ENCODE peak calls at places on chromosome 15, in six cellular contexts. A is sigmoid colon; I is brain microvascular endothelial cell; N is upper lobe of right lung; W is cardiac muscle cell; C is CD8-positive, alpha-beta memory T cell. T is an unnamed sample.

GRCh38 chr15:85976986-85977385 is 102.7 kb upstream of the AGBL1 start:
- DNase-seq in A (no peak), I (no peak), N (no peak), W (no peak), C (no peak), T (no peak)

GRCh38 chr15:33098082-33099058 is 96.1 kb downstream of the FMN1 start:
- DNase-seq in A (no peak), I (peak), N (no peak), W (no peak), C (no peak), T (no peak)

GRCh38 chr15:86629409-86629808 is 549.7 kb downstream of the AGBL1 start:
- DNase-seq in A (no peak), I (no peak), N (no peak), W (no peak), C (no peak), T (peak)

GRCh38 chr15:65512807-65513416 is 4.6 kb downstream of the DPP8 start:
- DNase-seq in A (peak), I (no peak), N (no peak), W (no peak), C (peak), T (no peak)

GRCh38 chr15:66124626-66125025 is 128.9 kb downstream of the MEGF11 start:
- DNase-seq in A (no peak), I (no peak), N (no peak), W (no peak), C (no peak), T (no peak)

GRCh38 chr15:49831206-49831965 is 210.5 kb downstream of the DTWD1 start:
- DNase-seq in A (peak), I (peak), N (no peak), W (no peak), C (no peak), T (no peak)

GRCh38 chr15:63013052-63013808 is 29.3 kb upstream of the TPM1 start:
- DNase-seq in A (no peak), I (peak), N (no peak), W (no peak), C (no peak), T (no peak)

GRCh38 chr15:62940755-62941361 is 101.7 kb upstream of the TPM1 start:
- DNase-seq in A (peak), I (peak), N (no peak), W (no peak), C (no peak), T (no peak)

GRCh38 chr15:51088585-51088984 is 6.1 kb downstream of the TNFAIP8L3 start:
- DNase-seq in A (no peak), I (no peak), N (no peak), W (no peak), C (no peak), T (no peak)

DNA sequence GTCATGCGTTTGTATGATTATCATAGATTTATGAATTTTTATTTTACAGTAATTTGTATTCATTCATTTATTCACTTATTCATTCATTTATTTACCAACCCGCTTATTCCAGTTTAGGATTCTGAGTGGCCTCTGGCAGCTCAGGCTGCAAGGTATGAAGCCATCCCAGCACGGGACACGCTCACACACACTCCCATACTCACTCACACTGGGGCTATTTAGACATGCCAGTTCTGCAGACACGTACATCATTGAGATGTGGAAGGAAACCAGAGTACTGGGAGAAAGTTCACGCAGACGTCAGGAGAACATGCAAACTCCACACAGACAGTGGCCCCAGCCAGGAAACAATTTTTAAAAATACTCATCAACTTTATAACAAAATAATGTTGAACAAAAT is 5.1 kb downstream of the CDIN1 start:
- DNase-seq in A (no peak), I (no peak), N (no peak), W (no peak), C (no peak), T (no peak)
- H3K27ac ChIP-seq in A (no peak), I (no peak), N (no peak), W (no peak), C (no peak), T (no peak)

GRCh38 chr15:98684995-98685525 is 36.7 kb downstream of the IGF1R start:
- DNase-seq in A (no peak), I (no peak), N (no peak), W (no peak), C (no peak), T (no peak)

GRCh38 chr15:98684441-98684840 is 36.1 kb downstream of the IGF1R start:
- DNase-seq in A (no peak), I (no peak), N (no peak), W (no peak), C (no peak), T (no peak)

GRCh38 chr15:98683821-98684220 is 35.5 kb downstream of the IGF1R start:
- DNase-seq in A (no peak), I (no peak), N (no peak), W (no peak), C (no peak), T (no peak)

GRCh38 chr15:98681061-98681460 is 32.7 kb downstream of the IGF1R start:
- DNase-seq in A (no peak), I (no peak), N (no peak), W (no peak), C (no peak), T (no peak)

GRCh38 chr15:98682992-98683701 is 34.8 kb downstream of the IGF1R start:
- DNase-seq in A (no peak), I (no peak), N (no peak), W (no peak), C (no peak), T (no peak)
- H3K4me3 ChIP-seq in A (no peak), I (no peak), N (no peak), W (no peak), C (no peak), T (no peak)

DNA sequence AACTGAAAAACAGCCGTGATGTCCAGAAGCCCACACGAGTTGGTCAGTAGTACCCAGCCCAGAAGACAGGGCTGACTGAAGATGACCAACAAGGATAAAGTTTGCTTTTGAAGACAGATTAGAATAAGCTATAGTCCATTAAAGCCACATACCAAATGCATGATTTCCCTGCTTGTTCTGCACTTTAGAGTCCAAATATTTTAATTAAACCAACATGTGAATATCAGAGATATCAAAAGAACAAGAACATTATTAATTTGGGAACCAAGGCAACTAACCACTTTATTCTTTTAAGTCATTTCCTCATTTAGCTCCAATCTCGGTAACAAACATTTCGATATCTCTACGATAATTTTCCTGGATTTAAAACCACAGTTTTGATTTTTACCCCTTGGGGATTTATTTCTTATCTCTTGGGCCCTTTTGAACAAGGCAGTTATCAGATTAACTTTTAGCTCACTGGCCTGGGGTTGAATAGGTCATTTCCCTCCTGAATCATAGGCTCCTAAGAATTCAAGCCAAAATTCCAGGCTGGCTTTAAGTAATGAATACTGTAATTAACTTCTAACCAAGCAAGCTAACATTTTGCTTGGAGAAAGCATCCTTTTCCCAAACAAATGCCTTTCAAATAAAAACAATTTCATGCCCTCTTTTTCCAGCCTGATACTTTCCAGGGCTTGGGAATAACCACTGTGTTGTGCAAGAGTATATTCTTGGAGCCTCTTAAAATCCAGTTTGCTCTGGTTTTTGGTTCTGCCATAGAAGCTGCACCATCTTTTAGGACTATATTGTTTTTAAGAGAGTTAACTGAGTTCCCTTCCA is 102.9 kb upstream of the NR2E3 start:
- DNase-seq in A (no peak), I (no peak), N (no peak), W (no peak), C (no peak), T (no peak)
- H3K27ac ChIP-seq in A (peak), I (no peak), N (no peak), W (no peak), C (no peak), T (peak)

GRCh38 chr15:79091204-79091867 is 756 bp upstream of the RASGRF1 start:
- DNase-seq in A (no peak), I (no peak), N (peak), W (peak), C (no peak), T (no peak)
- H3K4me3 ChIP-seq in A (peak), I (no peak), N (no peak), W (peak), C (no peak), T (no peak)

DNA sequence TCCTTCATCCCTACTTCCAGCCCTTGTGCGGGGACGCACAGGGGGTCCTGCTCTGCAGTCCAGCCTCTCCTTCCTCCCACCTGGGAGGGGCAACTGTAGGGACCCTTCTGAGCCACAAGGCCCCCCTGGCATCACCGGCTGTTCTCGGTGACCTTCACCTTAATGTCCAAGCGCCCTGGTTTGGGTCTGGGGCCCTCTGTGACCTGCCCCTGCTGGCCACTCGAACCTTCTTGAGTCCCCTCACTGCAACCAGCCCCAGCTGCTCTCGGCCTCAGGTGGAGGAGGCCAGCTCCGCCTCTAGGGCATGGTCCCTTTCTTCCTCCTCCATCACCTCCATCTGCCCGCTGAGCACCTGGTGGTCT is 57.9 kb downstream of the RGMA start:
- DNase-seq in A (peak), I (no peak), N (no peak), W (no peak), C (no peak), T (no peak)
- H3K27ac ChIP-seq in A (peak), I (no peak), N (no peak), W (no peak), C (no peak), T (no peak)

GRCh38 chr15:40770147-40770721 is 454 bp downstream of the C15orf62 start:
- DNase-seq in A (no peak), I (no peak), N (no peak), W (no peak), C (no peak), T (peak)

GRCh38 chr15:40769310-40770146 is at the start of gene C15orf62:
- DNase-seq in A (no peak), I (no peak), N (peak), W (no peak), C (peak), T (peak)

GRCh38 chr15:40766906-40767837 is 2.6 kb upstream of the C15orf62 start:
- DNase-seq in A (no peak), I (peak), N (no peak), W (no peak), C (no peak), T (no peak)

GRCh38 chr15:40767838-40768491 is 1.8 kb upstream of the C15orf62 start:
- DNase-seq in A (no peak), I (no peak), N (no peak), W (no peak), C (no peak), T (no peak)

GRCh38 chr15:40768492-40769309 is 1.1 kb upstream of the C15orf62 start:
- DNase-seq in A (no peak), I (no peak), N (no peak), W (no peak), C (no peak), T (peak)
- H3K4me3 ChIP-seq in A (no peak), I (no peak), N (no peak), W (no peak), C (no peak), T (no peak)

DNA sequence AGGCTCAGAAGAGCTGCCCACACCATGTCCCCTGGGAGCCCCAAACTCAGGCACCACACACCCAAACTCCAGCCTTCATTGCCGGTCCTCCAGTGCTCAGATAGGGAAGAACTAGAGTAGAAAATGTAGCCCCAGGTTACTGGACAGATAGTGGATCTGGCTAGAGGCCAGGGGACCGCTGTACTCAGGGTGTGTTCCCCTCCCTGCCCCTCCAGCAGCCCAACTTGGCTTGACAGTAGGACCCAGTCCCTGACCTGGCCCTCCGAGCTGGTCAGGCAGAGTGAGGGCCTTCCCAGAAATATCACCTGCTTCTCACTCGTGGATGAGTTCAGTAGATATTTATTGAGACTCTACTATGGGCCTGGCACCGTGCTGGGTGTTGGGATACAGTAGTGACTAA is 100.0 kb downstream of the CORO2B start:
- DNase-seq in A (peak), I (no peak), N (no peak), W (no peak), C (no peak), T (no peak)
- H3K27ac ChIP-seq in A (no peak), I (no peak), N (no peak), W (no peak), C (no peak), T (no peak)

T was measured in small intestine.